ENCODE peak calls at places on chromosomes 12 and 14, in six cellular contexts. One of them, this sample, is unnamed. For H4K20me1, the result is how much of the 10 kb centered on the place peaks cover.

GRCh38 chr12:946656-947055 is 2.8 kb downstream of the RAD52 start:
- DNase-seq in DND-41: no peak
- DNase-seq in PC-9: no peak
- DNase-seq in endothelial cell of umbilical vein: no peak
- DNase-seq in fibroblast of lung: peak
- DNase-seq in hepatocyte: no peak
- DNase-seq in this sample: peak

GRCh38 chr12:106311139-106311538 is 8.6 kb downstream of the TCP11L2 start:
- DNase-seq in DND-41: no peak
- DNase-seq in hepatocyte: no peak
- DNase-seq in endothelial cell of umbilical vein: no peak
- DNase-seq in fibroblast of lung: no peak
- DNase-seq in PC-9: no peak
- DNase-seq in this sample: no peak

GRCh38 chr12:2998789-2999264 is 39.6 kb downstream of the TEAD4 start:
- DNase-seq in PC-9: no peak
- DNase-seq in endothelial cell of umbilical vein: no peak
- DNase-seq in DND-41: no peak
- DNase-seq in fibroblast of lung: peak
- DNase-seq in hepatocyte: no peak
- DNase-seq in this sample: peak

GRCh38 chr14:99687284-99688209 is 3.4 kb downstream of the CYP46A1 start:
- DNase-seq in endothelial cell of umbilical vein: no peak
- DNase-seq in PC-9: no peak
- DNase-seq in hepatocyte: no peak
- DNase-seq in fibroblast of lung: no peak
- DNase-seq in DND-41: no peak
- DNase-seq in this sample: no peak

GRCh38 chr14:36521598-36522345 is 1.7 kb upstream of the NKX2-1 start:
- DNase-seq in fibroblast of lung: no peak
- DNase-seq in hepatocyte: no peak
- DNase-seq in PC-9: no peak
- DNase-seq in DND-41: no peak
- DNase-seq in endothelial cell of umbilical vein: no peak
- DNase-seq in this sample: no peak

GRCh38 chr14:30354439-30354838 is 204.5 kb upstream of the G2E3 start:
- DNase-seq in endothelial cell of umbilical vein: no peak
- DNase-seq in PC-9: no peak
- DNase-seq in hepatocyte: no peak
- DNase-seq in DND-41: no peak
- DNase-seq in fibroblast of lung: no peak
- DNase-seq in this sample: no peak

GRCh38 chr12:131094831-131095805 is 141.4 kb downstream of the ADGRD1 start:
- DNase-seq in fibroblast of lung: no peak
- DNase-seq in hepatocyte: no peak
- DNase-seq in DND-41: no peak
- DNase-seq in endothelial cell of umbilical vein: no peak
- DNase-seq in PC-9: peak
- DNase-seq in this sample: no peak

GRCh38 chr12:64571346-64571745 is 38.9 kb upstream of the RASSF3 start:
- DNase-seq in PC-9: no peak
- DNase-seq in hepatocyte: no peak
- DNase-seq in endothelial cell of umbilical vein: no peak
- DNase-seq in DND-41: peak
- DNase-seq in fibroblast of lung: no peak
- DNase-seq in this sample: no peak

GRCh38 chr12:6771091-6771495 is 1.2 kb upstream of the LAG3 start:
- DNase-seq in endothelial cell of umbilical vein: peak
- DNase-seq in DND-41: no peak
- DNase-seq in fibroblast of lung: no peak
- DNase-seq in hepatocyte: no peak
- DNase-seq in PC-9: no peak
- DNase-seq in this sample: no peak

GRCh38 chr14:76352639-76353281 is 23.2 kb upstream of the ESRRB start:
- DNase-seq in endothelial cell of umbilical vein: peak
- DNase-seq in PC-9: no peak
- DNase-seq in DND-41: peak
- DNase-seq in fibroblast of lung: peak
- DNase-seq in hepatocyte: peak
- DNase-seq in this sample: peak

DNA sequence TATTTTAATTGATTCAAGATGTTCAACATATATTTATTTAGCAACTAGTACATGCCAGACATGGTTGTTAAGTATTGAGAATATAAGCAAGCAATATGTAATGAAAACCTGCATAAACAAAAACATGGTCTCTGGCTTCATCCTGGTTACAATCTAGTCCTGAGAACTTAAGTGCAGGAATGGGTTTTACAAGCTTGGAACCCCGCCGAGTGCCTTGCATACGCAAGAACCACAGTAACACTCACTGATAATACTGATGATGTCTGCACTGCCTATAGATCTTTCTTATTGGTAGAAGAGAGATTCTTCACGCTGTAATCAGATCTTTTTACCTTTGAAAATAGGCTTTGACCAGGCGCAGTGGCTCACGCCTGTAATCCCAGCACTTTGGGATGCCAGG is 22.9 kb upstream of the CALM1 start:
- DNase-seq in fibroblast of lung: no peak
- DNase-seq in endothelial cell of umbilical vein: no peak
- DNase-seq in PC-9: no peak
- DNase-seq in hepatocyte: peak
- DNase-seq in DND-41: no peak
- DNase-seq in this sample: no peak
- H3K4me2 ChIP-seq in fibroblast of lung: no peak
- H3K4me2 ChIP-seq in endothelial cell of umbilical vein: no peak
- H3K4me2 ChIP-seq in PC-9: no peak
- H3K4me2 ChIP-seq in hepatocyte: no peak
- H3K4me2 ChIP-seq in DND-41: no peak
- H3K4me2 ChIP-seq in this sample: no peak

DNA sequence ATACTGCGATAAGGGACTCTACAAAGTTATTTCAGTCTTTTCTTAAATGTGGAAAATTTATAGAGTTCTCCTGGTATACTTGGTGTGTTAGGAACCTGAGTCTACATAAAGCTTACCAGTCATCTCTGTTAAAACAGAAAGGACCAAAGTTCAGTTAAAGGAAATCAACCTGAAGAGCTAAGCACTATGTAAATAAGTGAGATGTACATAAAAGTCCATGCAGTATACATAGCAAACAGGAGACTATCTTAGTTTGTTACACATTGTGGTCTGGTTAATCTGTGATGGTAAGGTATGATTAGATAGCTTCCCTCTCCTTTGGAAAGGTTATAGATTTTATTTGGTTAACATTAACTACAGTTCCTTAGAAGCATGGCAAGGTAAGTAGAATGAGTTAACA is 75.9 kb downstream of the ATP2B1 start:
- DNase-seq in fibroblast of lung: no peak
- DNase-seq in DND-41: no peak
- DNase-seq in endothelial cell of umbilical vein: no peak
- DNase-seq in hepatocyte: peak
- DNase-seq in PC-9: no peak
- DNase-seq in this sample: no peak
- H3K4me3 ChIP-seq in fibroblast of lung: no peak
- H3K4me3 ChIP-seq in DND-41: no peak
- H3K4me3 ChIP-seq in endothelial cell of umbilical vein: no peak
- H3K4me3 ChIP-seq in hepatocyte: no peak
- H3K4me3 ChIP-seq in PC-9: no peak
- H3K4me3 ChIP-seq in this sample: no peak

GRCh38 chr12:123983822-123984485 is 10.9 kb downstream of the ZNF664 start:
- DNase-seq in endothelial cell of umbilical vein: peak
- DNase-seq in fibroblast of lung: peak
- DNase-seq in PC-9: peak
- DNase-seq in hepatocyte: peak
- DNase-seq in DND-41: peak
- DNase-seq in this sample: peak
- H4K20me1 ChIP-seq in endothelial cell of umbilical vein: under half
- H4K20me1 ChIP-seq in fibroblast of lung: under half
- H4K20me1 ChIP-seq in PC-9: under half
- H4K20me1 ChIP-seq in hepatocyte: under half
- H4K20me1 ChIP-seq in DND-41: under half
- H4K20me1 ChIP-seq in this sample: under half

GRCh38 chr14:63867926-63868921 is 15.4 kb downstream of the SYNE2 start:
- DNase-seq in hepatocyte: no peak
- DNase-seq in endothelial cell of umbilical vein: peak
- DNase-seq in DND-41: peak
- DNase-seq in fibroblast of lung: peak
- DNase-seq in PC-9: peak
- DNase-seq in this sample: no peak
- H3K4me2 ChIP-seq in hepatocyte: peak
- H3K4me2 ChIP-seq in endothelial cell of umbilical vein: peak
- H3K4me2 ChIP-seq in DND-41: peak
- H3K4me2 ChIP-seq in fibroblast of lung: no peak
- H3K4me2 ChIP-seq in PC-9: peak
- H3K4me2 ChIP-seq in this sample: no peak

GRCh38 chr12:69915964-69916363 is 90.9 kb downstream of the MYRFL start:
- DNase-seq in DND-41: no peak
- DNase-seq in PC-9: no peak
- DNase-seq in hepatocyte: no peak
- DNase-seq in fibroblast of lung: no peak
- DNase-seq in endothelial cell of umbilical vein: no peak
- DNase-seq in this sample: no peak
- H3K4me3 ChIP-seq in DND-41: no peak
- H3K4me3 ChIP-seq in PC-9: no peak
- H3K4me3 ChIP-seq in hepatocyte: no peak
- H3K4me3 ChIP-seq in fibroblast of lung: no peak
- H3K4me3 ChIP-seq in endothelial cell of umbilical vein: no peak
- H3K4me3 ChIP-seq in this sample: no peak

GRCh38 chr14:73743431-73743931 is 29.3 kb upstream of the PNMA1 start:
- DNase-seq in PC-9: no peak
- DNase-seq in endothelial cell of umbilical vein: peak
- DNase-seq in DND-41: peak
- DNase-seq in hepatocyte: peak
- DNase-seq in fibroblast of lung: no peak
- DNase-seq in this sample: no peak
- H4K20me1 ChIP-seq in PC-9: under half
- H4K20me1 ChIP-seq in endothelial cell of umbilical vein: under half
- H4K20me1 ChIP-seq in DND-41: half or more
- H4K20me1 ChIP-seq in hepatocyte: half or more
- H4K20me1 ChIP-seq in fibroblast of lung: under half
- H4K20me1 ChIP-seq in this sample: under half

GRCh38 chr12:53510181-53510812 is 3.0 kb upstream of the NPFF start:
- DNase-seq in endothelial cell of umbilical vein: no peak
- DNase-seq in PC-9: no peak
- DNase-seq in fibroblast of lung: no peak
- DNase-seq in hepatocyte: no peak
- DNase-seq in DND-41: no peak
- DNase-seq in this sample: no peak

GRCh38 chr12:53506450-53506785 is 866 bp downstream of the NPFF start:
- DNase-seq in PC-9: no peak
- DNase-seq in endothelial cell of umbilical vein: no peak
- DNase-seq in DND-41: no peak
- DNase-seq in fibroblast of lung: no peak
- DNase-seq in hepatocyte: no peak
- DNase-seq in this sample: no peak

GRCh38 chr12:53505555-53506449 is 1.5 kb downstream of the NPFF start:
- DNase-seq in fibroblast of lung: no peak
- DNase-seq in DND-41: no peak
- DNase-seq in PC-9: no peak
- DNase-seq in hepatocyte: no peak
- DNase-seq in endothelial cell of umbilical vein: no peak
- DNase-seq in this sample: peak

GRCh38 chr12:53506881-53507719 is at the start of gene NPFF:
- DNase-seq in PC-9: no peak
- DNase-seq in DND-41: no peak
- DNase-seq in endothelial cell of umbilical vein: no peak
- DNase-seq in fibroblast of lung: no peak
- DNase-seq in hepatocyte: no peak
- DNase-seq in this sample: no peak

GRCh38 chr12:53508534-53509199 is 1.4 kb upstream of the NPFF start:
- DNase-seq in fibroblast of lung: peak
- DNase-seq in DND-41: peak
- DNase-seq in PC-9: peak
- DNase-seq in hepatocyte: peak
- DNase-seq in endothelial cell of umbilical vein: peak
- DNase-seq in this sample: peak
- H3K4me2 ChIP-seq in fibroblast of lung: no peak
- H3K4me2 ChIP-seq in DND-41: peak
- H3K4me2 ChIP-seq in PC-9: no peak
- H3K4me2 ChIP-seq in hepatocyte: no peak
- H3K4me2 ChIP-seq in endothelial cell of umbilical vein: no peak
- H3K4me2 ChIP-seq in this sample: no peak

GRCh38 chr12:54486173-54486867 is 11.2 kb upstream of the NCKAP1L start:
- DNase-seq in DND-41: no peak
- DNase-seq in fibroblast of lung: no peak
- DNase-seq in endothelial cell of umbilical vein: no peak
- DNase-seq in hepatocyte: no peak
- DNase-seq in PC-9: no peak
- DNase-seq in this sample: no peak
- H3K4me3 ChIP-seq in DND-41: no peak
- H3K4me3 ChIP-seq in fibroblast of lung: no peak
- H3K4me3 ChIP-seq in endothelial cell of umbilical vein: no peak
- H3K4me3 ChIP-seq in hepatocyte: no peak
- H3K4me3 ChIP-seq in PC-9: no peak
- H3K4me3 ChIP-seq in this sample: no peak

GRCh38 chr14:102746568-102747438 is 30.4 kb upstream of the TRAF3 start:
- DNase-seq in DND-41: no peak
- DNase-seq in hepatocyte: no peak
- DNase-seq in PC-9: no peak
- DNase-seq in fibroblast of lung: no peak
- DNase-seq in endothelial cell of umbilical vein: no peak
- DNase-seq in this sample: no peak

GRCh38 chr14:102749833-102750775 is 27.1 kb upstream of the TRAF3 start:
- DNase-seq in hepatocyte: no peak
- DNase-seq in fibroblast of lung: no peak
- DNase-seq in DND-41: no peak
- DNase-seq in endothelial cell of umbilical vein: no peak
- DNase-seq in PC-9: no peak
- DNase-seq in this sample: no peak

GRCh38 chr14:102749393-102749792 is 27.9 kb upstream of the TRAF3 start:
- DNase-seq in DND-41: no peak
- DNase-seq in hepatocyte: no peak
- DNase-seq in PC-9: no peak
- DNase-seq in endothelial cell of umbilical vein: no peak
- DNase-seq in fibroblast of lung: no peak
- DNase-seq in this sample: no peak

GRCh38 chr14:102751088-102751487 is 26.2 kb upstream of the TRAF3 start:
- DNase-seq in hepatocyte: no peak
- DNase-seq in endothelial cell of umbilical vein: no peak
- DNase-seq in DND-41: no peak
- DNase-seq in PC-9: no peak
- DNase-seq in fibroblast of lung: no peak
- DNase-seq in this sample: no peak

DNA sequence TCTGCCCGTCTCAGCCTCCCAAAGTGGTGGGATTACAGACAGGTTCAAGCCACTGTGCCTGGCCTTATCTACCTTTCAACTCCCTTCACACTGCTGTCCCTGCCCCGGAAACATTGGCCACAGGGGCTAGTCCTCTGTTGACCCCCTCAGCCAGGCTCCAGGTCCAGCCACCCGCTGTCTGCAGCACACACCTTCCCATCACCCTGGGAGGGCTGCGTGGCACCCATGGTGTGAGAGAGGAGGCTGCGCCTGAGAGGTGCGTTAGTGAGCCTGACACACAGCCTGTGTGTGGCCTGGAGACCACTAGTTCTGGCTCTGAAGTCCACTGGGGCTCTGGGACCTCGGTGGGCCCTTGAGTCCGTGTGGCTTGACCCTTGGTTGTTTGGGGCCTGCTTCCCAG is 28.4 kb upstream of the TRAF3 start:
- DNase-seq in hepatocyte: no peak
- DNase-seq in PC-9: no peak
- DNase-seq in DND-41: no peak
- DNase-seq in endothelial cell of umbilical vein: no peak
- DNase-seq in fibroblast of lung: no peak
- DNase-seq in this sample: no peak
- H4K20me1 ChIP-seq in hepatocyte: under half
- H4K20me1 ChIP-seq in PC-9: under half
- H4K20me1 ChIP-seq in DND-41: under half
- H4K20me1 ChIP-seq in endothelial cell of umbilical vein: under half
- H4K20me1 ChIP-seq in fibroblast of lung: under half
- H4K20me1 ChIP-seq in this sample: under half